ENCODE peak calls at places on chromosomes 16 and 17, in nine cellular contexts. Q is H1, X is testis, U is body of pancreas, J is GM12891, Z is heart left ventricle, M is ovary, T is endothelial cell of umbilical vein, N is spleen. S is an unnamed sample.

GRCh38 chr17:76597156-76598003 is 11.7 kb upstream of the ST6GALNAC2 start:
- DNase-seq in Z (no peak), U (peak), N (no peak), Q (no peak), T (no peak), M (no peak), X (peak), J (no peak), S (no peak)

GRCh38 chr17:31431098-31431794 is 39.8 kb downstream of the RAB11FIP4 start:
- DNase-seq in Z (no peak), N (peak), M (no peak), T (no peak), J (no peak), X (no peak), U (no peak), Q (no peak), S (no peak)

GRCh38 chr16:55323637-55324490 is at the start of gene IRX6:
- DNase-seq in X (peak), Z (peak), U (no peak), T (no peak), Q (peak), J (no peak), N (no peak), M (peak), S (peak)

GRCh38 chr17:68792042-68792685 is 163.0 kb downstream of the ABCA8 start:
- DNase-seq in X (no peak), Q (no peak), M (no peak), U (no peak), N (no peak), J (no peak), T (no peak), Z (no peak), S (no peak)

GRCh38 chr17:44044092-44044491 is 22.4 kb downstream of the LSM12 start:
- DNase-seq in N (no peak), Q (no peak), J (no peak), M (no peak), U (no peak), T (peak), Z (no peak), X (no peak), S (no peak)

GRCh38 chr17:48611213-48611612 is 396 bp upstream of the HOXB7 start:
- DNase-seq in T (no peak), N (no peak), Z (no peak), M (no peak), X (no peak), J (no peak), Q (no peak), U (no peak), S (no peak)

GRCh38 chr16:75376475-75376907 is 56.8 kb downstream of the CFDP1 start:
- DNase-seq in J (no peak), X (no peak), Z (no peak), N (no peak), M (no peak), T (no peak), Q (no peak), U (peak), S (no peak)

GRCh38 chr17:44219636-44220210 is at the start of gene UBTF:
- DNase-seq in T (peak), Z (peak), Q (no peak), N (peak), J (no peak), M (peak), U (peak), X (peak), S (peak)

GRCh38 chr17:31687505-31688126 is 171.4 kb downstream of the COPRS start:
- DNase-seq in Q (no peak), U (no peak), N (no peak), Z (no peak), X (no peak), T (no peak), J (no peak), M (no peak), S (no peak)

GRCh38 chr17:75262112-75262606 is 480 bp downstream of the MRPS7 start:
- DNase-seq in X (no peak), Q (no peak), U (peak), Z (no peak), M (no peak), T (no peak), J (no peak), N (peak), S (no peak)

GRCh38 chr17:75265614-75266314 is 4.1 kb downstream of the MRPS7 start:
- DNase-seq in J (no peak), U (no peak), N (peak), Q (no peak), T (peak), Z (no peak), M (no peak), X (no peak), S (no peak)

GRCh38 chr17:75263051-75263450 is 1.4 kb downstream of the MRPS7 start:
- DNase-seq in J (no peak), Z (no peak), U (no peak), M (no peak), N (peak), Q (no peak), X (no peak), T (no peak), S (peak)

GRCh38 chr17:75260679-75261335 is 599 bp downstream of the GGA3 start:
- DNase-seq in M (no peak), J (no peak), N (no peak), Z (no peak), U (no peak), X (no peak), Q (no peak), T (no peak), S (peak)

DNA sequence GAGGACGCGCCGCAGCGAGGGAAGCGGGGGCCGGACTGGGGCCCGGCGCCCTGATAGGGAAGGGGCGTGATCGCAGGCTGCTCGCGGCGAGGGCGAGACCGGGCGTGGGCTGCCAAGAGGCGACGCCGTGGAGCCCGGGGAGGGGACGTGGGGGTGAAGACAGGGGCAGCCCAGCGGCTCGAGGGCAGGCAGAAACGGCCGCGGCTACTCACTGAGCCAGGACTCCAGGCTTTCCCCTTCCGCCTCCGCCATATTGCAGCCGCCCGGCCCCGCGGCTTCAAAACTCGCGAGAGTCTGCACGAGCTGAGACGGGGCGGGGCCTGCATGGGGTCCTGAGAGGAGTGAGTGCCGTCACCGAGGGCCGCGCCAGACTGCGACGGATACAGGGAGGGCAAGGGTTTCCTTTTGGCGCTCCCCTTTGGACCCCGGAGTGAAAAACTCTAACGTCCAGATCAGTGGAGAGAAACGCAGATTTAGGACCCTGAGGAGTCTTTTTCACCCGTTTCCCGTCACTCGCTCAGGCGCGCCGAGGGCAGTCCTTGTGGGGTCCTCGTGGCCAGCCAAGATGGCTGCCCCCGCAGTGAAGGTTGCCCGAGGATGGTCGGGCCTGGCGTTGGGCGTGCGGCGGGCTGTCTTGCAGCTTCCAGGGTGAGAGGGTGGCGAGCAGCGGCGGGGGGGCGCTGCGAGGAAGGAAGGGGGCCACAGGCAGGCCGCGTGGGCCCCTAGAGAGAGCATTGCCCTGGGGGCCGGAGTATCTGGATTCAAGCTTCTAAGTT is at the start of the genes GGA3 and MRPS7:
- DNase-seq in T (peak), J (peak), M (peak), U (peak), Z (peak), X (peak), Q (no peak), N (peak), S (peak)
- TF ChIP-seq POLR2A in T (peak), J (peak), M (peak), U (peak), Z (peak), X (no peak), Q (peak), N (no peak), S (peak)

GRCh38 chr17:2511462-2512369 is at the start of gene METTL16:
- DNase-seq in Q (peak), J (peak), M (peak), X (peak), T (peak), N (peak), U (peak), Z (peak), S (peak)
- TF ChIP-seq POLR2A in Q (peak), J (peak), M (peak), X (peak), T (peak), N (peak), U (peak), Z (peak), S (peak)

GRCh38 chr16:82111944-82112343 is 58.1 kb downstream of the MPHOSPH6 start:
- DNase-seq in M (no peak), X (no peak), T (no peak), U (no peak), Z (no peak), J (no peak), N (no peak), Q (no peak), S (no peak)
- TF ChIP-seq POLR2A in M (no peak), X (no peak), T (no peak), U (no peak), Z (no peak), J (no peak), N (no peak), Q (no peak), S (no peak)

GRCh38 chr16:4433914-4434787 is 8.5 kb downstream of the DNAJA3 start:
- DNase-seq in U (no peak), X (no peak), T (no peak), N (no peak), J (no peak), Q (no peak), Z (no peak), M (no peak), S (peak)
- TF ChIP-seq POLR2A in U (no peak), X (no peak), T (no peak), N (no peak), J (no peak), Q (no peak), Z (no peak), M (no peak), S (peak)

DNA sequence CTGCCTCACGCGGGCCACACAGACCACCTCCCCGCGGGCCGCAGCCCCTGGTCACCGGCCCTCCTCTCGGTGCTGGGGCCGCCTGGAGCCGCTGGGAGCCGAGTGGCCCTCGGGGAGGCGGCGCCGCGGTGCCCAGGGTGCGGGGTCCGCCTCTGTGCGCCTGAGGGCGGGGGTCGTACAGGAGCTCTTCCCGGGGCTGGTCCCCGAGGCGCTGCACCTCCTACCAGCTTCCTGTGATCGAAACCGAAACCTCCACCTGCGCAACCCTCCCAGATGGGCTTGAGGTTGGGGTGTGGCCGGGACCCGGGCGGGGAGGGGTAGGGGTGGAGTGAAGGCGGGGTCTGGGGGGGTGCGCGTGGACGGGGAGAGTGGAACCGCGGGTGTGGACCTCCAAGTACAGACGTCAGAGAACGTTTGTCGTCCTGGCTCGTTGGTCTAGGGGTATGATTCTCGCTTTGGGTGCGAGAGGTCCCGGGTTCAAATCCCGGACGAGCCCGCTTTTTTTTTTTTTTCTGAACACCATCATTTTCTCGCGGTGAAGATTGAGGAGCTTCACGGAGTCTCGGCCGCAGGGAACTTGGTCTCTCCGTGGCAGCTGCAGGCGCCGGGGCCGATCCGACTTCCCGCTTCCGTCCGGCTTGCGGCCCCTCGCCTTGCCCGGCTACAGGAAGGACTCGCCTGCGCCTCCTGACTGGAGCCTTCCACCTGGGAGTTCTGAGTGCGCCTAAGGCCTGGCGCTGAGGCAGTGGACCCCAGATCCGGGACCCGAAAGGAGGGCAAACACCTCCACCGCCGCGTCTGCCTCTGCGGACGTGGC is 23.9 kb downstream of the ZNF213 start:
- DNase-seq in N (peak), Z (peak), M (peak), X (peak), U (peak), J (peak), T (peak), Q (no peak), S (peak)
- TF ChIP-seq POLR2A in N (no peak), Z (no peak), M (peak), X (no peak), U (peak), J (no peak), T (no peak), Q (peak), S (peak)

DNA sequence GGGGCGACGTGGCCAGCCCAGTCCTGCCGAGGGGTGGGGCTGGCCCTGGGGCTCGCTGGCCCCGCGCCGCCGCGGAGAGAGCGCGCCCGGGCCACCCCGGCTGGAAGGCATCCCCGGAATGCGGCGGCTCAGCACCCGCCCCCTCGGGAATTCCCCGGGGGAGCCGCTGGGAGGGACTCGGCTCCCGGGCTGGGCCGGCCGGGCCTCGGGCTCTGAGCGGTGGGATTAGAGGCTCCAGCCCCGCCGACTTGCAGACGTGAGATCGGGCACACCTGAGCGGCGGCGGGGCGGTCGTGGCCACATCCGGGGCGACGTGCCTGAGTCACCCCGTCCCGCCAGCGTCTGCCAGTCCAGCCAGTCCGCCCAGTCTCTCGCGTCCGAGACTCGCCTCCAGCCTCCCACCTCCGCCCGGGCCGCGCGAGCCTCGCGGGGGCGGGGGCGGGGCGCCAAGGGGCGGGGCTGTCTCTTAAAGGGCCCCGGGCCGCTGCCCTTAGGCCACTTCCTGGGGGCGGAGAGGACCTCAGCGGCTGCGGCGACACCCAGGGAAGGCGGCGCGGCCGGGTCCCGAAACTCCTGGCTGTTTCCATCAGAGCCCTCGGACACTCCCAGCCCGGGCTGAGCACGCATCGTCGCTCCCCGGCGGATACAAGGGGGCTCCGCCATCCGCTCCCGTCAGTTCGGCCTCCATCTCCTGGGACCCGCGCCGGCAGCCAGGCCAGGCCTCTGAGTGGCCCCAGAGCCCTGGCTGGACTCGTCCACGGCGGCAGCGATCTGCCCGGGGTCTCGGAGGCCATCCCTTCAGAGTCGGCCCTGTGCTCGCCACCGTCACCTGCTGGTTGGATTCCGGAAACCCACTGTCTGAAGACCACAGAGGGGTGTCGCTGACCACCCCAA is at the start of gene KCTD11:
- DNase-seq in Z (peak), M (peak), X (peak), T (peak), U (peak), Q (peak), N (peak), J (peak), S (peak)
- TF ChIP-seq POLR2A in Z (peak), M (peak), X (no peak), T (peak), U (peak), Q (peak), N (peak), J (no peak), S (no peak)

DNA sequence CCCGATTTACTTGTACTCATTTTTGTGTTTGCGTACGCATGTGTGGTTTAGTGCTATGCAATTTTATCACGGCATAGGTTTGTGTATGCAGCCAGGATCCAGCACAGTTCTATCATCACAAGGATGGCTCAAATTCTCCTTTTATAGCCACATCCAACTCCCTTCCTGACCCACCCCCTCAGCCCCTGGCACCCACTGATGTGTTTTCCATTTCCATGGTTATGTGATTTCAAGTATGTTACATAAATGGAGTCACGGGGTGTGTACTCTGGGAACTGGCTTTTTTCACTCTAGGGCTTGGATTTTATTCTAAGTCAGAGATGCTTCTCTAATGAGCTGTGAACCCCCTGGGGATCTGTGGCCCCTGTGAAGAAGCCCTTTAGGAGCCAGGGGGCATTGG is 16.8 kb downstream of the IL4R start:
- DNase-seq in U (peak), Z (peak), Q (no peak), X (no peak), N (peak), J (no peak), M (peak), T (peak), S (no peak)
- TF ChIP-seq POLR2A in U (no peak), Z (no peak), Q (no peak), X (no peak), N (peak), J (no peak), M (peak), T (no peak), S (no peak)

DNA sequence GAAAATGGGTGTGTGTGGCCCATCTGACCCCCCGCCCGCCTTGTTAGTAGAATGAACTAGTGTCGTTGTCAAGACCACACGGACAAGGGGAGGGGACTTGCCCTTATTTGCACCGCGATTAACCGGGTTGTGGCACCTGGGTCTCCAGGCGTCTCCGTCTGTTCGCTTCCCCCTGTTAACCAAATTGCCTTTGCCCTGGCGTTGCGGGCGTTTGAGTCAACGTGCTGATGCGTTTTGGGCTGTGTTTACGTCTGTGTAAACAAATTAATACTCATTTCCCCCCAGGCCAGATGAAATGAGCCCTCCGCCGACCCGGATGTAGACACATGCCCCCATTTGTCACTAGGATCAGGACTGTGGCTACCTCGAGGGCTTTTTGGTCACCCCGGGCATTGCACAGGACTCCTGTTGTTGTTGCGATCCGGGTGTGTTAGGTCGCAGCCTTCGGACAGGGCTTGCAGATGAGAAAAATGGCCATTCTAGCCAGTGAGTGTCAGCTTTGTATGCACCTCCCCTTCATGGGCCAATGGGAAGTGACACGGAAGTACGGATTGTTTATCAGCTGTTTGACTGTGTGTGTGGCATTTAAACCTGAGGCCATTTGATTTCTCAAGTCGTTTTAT is 906 bp downstream of the RBL2 start:
- DNase-seq in N (no peak), Q (no peak), J (peak), M (peak), U (peak), T (peak), X (peak), Z (peak), S (peak)
- TF ChIP-seq POLR2A in N (peak), Q (no peak), J (no peak), M (peak), U (peak), T (peak), X (no peak), Z (peak), S (peak)

GRCh38 chr16:19713697-19714096 is 4.3 kb downstream of the KNOP1 start:
- DNase-seq in U (no peak), M (no peak), X (no peak), N (no peak), Z (no peak), Q (no peak), J (no peak), T (no peak), S (no peak)

GRCh38 chr16:19710191-19710908 is 7.7 kb downstream of the KNOP1 start:
- DNase-seq in Z (no peak), J (no peak), N (peak), T (peak), X (no peak), U (no peak), M (no peak), Q (no peak), S (no peak)

GRCh38 chr16:19710991-19711545 is 7.0 kb downstream of the KNOP1 start:
- DNase-seq in U (peak), M (no peak), Z (no peak), T (no peak), Q (no peak), J (no peak), X (no peak), N (peak), S (no peak)

GRCh38 chr16:19712418-19713058 is 5.5 kb downstream of the KNOP1 start:
- DNase-seq in T (no peak), X (no peak), J (no peak), Z (no peak), N (peak), U (no peak), M (no peak), Q (no peak), S (no peak)

DNA sequence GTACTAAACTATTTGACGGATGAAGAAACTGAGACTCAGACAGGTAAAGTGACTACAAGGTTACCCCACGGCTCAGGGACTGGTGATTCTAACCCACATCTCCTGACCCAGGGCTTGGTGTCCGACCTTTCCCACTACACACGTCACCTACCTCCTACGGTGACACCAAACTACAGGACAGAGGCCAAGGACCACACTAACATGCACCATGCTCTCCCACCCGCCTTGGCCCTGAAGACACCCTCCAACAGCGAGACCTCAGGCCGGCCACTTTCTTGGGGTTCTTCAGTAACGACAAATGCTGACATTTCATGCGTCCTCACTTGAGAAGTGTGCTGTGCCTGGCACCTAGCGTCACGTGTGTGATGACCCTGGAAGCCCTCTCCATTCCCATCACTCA is 6.4 kb downstream of the KNOP1 start:
- DNase-seq in T (no peak), U (no peak), Z (no peak), Q (no peak), N (peak), X (no peak), M (no peak), J (no peak), S (no peak)
- TF ChIP-seq POLR2A in T (no peak), U (no peak), Z (no peak), Q (no peak), N (no peak), X (no peak), M (no peak), J (no peak), S (no peak)